ENCODE peak calls at places on chromosomes 16 and 17, in six cellular contexts. One of them, this sample, is unnamed.

GRCh38 chr16:68792465-68793324 is 50.6 kb upstream of the TANGO6 start:
- DNase-seq in activated CD4-positive, alpha-beta T cell treated with anti-CD3 and anti-CD28 coated beads, Interleukin-2, amount 50 U/mL, for 1 hour: no peak
- DNase-seq in iPS-NIHi11: no peak
- DNase-seq in AG04450: no peak
- DNase-seq in NCI-H146: no peak
- DNase-seq in stimulated activated CD4-positive, alpha-beta T cell treated with anti-CD3 and anti-CD28 coated beads, Interleukin-15, amount 100 ng/mL, for 1 hour: no peak
- DNase-seq in this sample: no peak

GRCh38 chr16:1288813-1289479 is 20.5 kb upstream of the UBE2I start:
- DNase-seq in stimulated activated CD4-positive, alpha-beta T cell treated with anti-CD3 and anti-CD28 coated beads, Interleukin-15, amount 100 ng/mL, for 1 hour: no peak
- DNase-seq in activated CD4-positive, alpha-beta T cell treated with anti-CD3 and anti-CD28 coated beads, Interleukin-2, amount 50 U/mL, for 1 hour: no peak
- DNase-seq in AG04450: no peak
- DNase-seq in iPS-NIHi11: peak; percentile 63
- DNase-seq in NCI-H146: peak; percentile 16
- DNase-seq in this sample: no peak

GRCh38 chr16:69087161-69087581 is 18.3 kb upstream of the HAS3 start:
- DNase-seq in AG04450: no peak
- DNase-seq in iPS-NIHi11: no peak
- DNase-seq in stimulated activated CD4-positive, alpha-beta T cell treated with anti-CD3 and anti-CD28 coated beads, Interleukin-15, amount 100 ng/mL, for 1 hour: no peak
- DNase-seq in NCI-H146: no peak
- DNase-seq in activated CD4-positive, alpha-beta T cell treated with anti-CD3 and anti-CD28 coated beads, Interleukin-2, amount 50 U/mL, for 1 hour: no peak
- DNase-seq in this sample: no peak

GRCh38 chr16:10362077-10362863 is 23.6 kb upstream of the ATF7IP2 start:
- DNase-seq in NCI-H146: no peak
- DNase-seq in stimulated activated CD4-positive, alpha-beta T cell treated with anti-CD3 and anti-CD28 coated beads, Interleukin-15, amount 100 ng/mL, for 1 hour: no peak
- DNase-seq in activated CD4-positive, alpha-beta T cell treated with anti-CD3 and anti-CD28 coated beads, Interleukin-2, amount 50 U/mL, for 1 hour: no peak
- DNase-seq in AG04450: no peak
- DNase-seq in iPS-NIHi11: no peak
- DNase-seq in this sample: no peak

GRCh38 chr17:1360975-1361374 is 39.0 kb downstream of the YWHAE start:
- DNase-seq in activated CD4-positive, alpha-beta T cell treated with anti-CD3 and anti-CD28 coated beads, Interleukin-2, amount 50 U/mL, for 1 hour: peak; percentile 8
- DNase-seq in AG04450: no peak
- DNase-seq in NCI-H146: no peak
- DNase-seq in stimulated activated CD4-positive, alpha-beta T cell treated with anti-CD3 and anti-CD28 coated beads, Interleukin-15, amount 100 ng/mL, for 1 hour: no peak
- DNase-seq in iPS-NIHi11: no peak
- DNase-seq in this sample: no peak

GRCh38 chr17:28018439-28019070 is 23.9 kb upstream of the NLK start:
- DNase-seq in iPS-NIHi11: no peak
- DNase-seq in stimulated activated CD4-positive, alpha-beta T cell treated with anti-CD3 and anti-CD28 coated beads, Interleukin-15, amount 100 ng/mL, for 1 hour: no peak
- DNase-seq in NCI-H146: no peak
- DNase-seq in AG04450: no peak
- DNase-seq in activated CD4-positive, alpha-beta T cell treated with anti-CD3 and anti-CD28 coated beads, Interleukin-2, amount 50 U/mL, for 1 hour: no peak
- DNase-seq in this sample: no peak

GRCh38 chr16:89009343-89010209 is 32.6 kb upstream of the CBFA2T3 start:
- DNase-seq in stimulated activated CD4-positive, alpha-beta T cell treated with anti-CD3 and anti-CD28 coated beads, Interleukin-15, amount 100 ng/mL, for 1 hour: no peak
- DNase-seq in NCI-H146: no peak
- DNase-seq in activated CD4-positive, alpha-beta T cell treated with anti-CD3 and anti-CD28 coated beads, Interleukin-2, amount 50 U/mL, for 1 hour: peak; percentile 33
- DNase-seq in iPS-NIHi11: peak; percentile 81
- DNase-seq in AG04450: no peak
- DNase-seq in this sample: no peak

GRCh38 chr17:22470411-22471175 is 778.3 kb downstream of the KCNJ18 start:
- DNase-seq in stimulated activated CD4-positive, alpha-beta T cell treated with anti-CD3 and anti-CD28 coated beads, Interleukin-15, amount 100 ng/mL, for 1 hour: no peak
- DNase-seq in AG04450: no peak
- DNase-seq in iPS-NIHi11: no peak
- DNase-seq in activated CD4-positive, alpha-beta T cell treated with anti-CD3 and anti-CD28 coated beads, Interleukin-2, amount 50 U/mL, for 1 hour: no peak
- DNase-seq in NCI-H146: no peak
- DNase-seq in this sample: no peak

GRCh38 chr17:44362964-44363612 is 565 bp downstream of the FAM171A2 start:
- DNase-seq in activated CD4-positive, alpha-beta T cell treated with anti-CD3 and anti-CD28 coated beads, Interleukin-2, amount 50 U/mL, for 1 hour: no peak
- DNase-seq in stimulated activated CD4-positive, alpha-beta T cell treated with anti-CD3 and anti-CD28 coated beads, Interleukin-15, amount 100 ng/mL, for 1 hour: peak; percentile 11
- DNase-seq in NCI-H146: peak; percentile 69
- DNase-seq in AG04450: no peak
- DNase-seq in iPS-NIHi11: peak; percentile 75
- DNase-seq in this sample: peak; percentile 60

GRCh38 chr16:10994571-10994970 is 50.2 kb downstream of the CLEC16A start:
- DNase-seq in AG04450: no peak
- DNase-seq in iPS-NIHi11: no peak
- DNase-seq in stimulated activated CD4-positive, alpha-beta T cell treated with anti-CD3 and anti-CD28 coated beads, Interleukin-15, amount 100 ng/mL, for 1 hour: no peak
- DNase-seq in NCI-H146: no peak
- DNase-seq in activated CD4-positive, alpha-beta T cell treated with anti-CD3 and anti-CD28 coated beads, Interleukin-2, amount 50 U/mL, for 1 hour: no peak
- DNase-seq in this sample: no peak

GRCh38 chr17:61947367-61948078 is 19.7 kb upstream of the INTS2 start:
- DNase-seq in NCI-H146: no peak
- DNase-seq in iPS-NIHi11: no peak
- DNase-seq in stimulated activated CD4-positive, alpha-beta T cell treated with anti-CD3 and anti-CD28 coated beads, Interleukin-15, amount 100 ng/mL, for 1 hour: no peak
- DNase-seq in AG04450: no peak
- DNase-seq in activated CD4-positive, alpha-beta T cell treated with anti-CD3 and anti-CD28 coated beads, Interleukin-2, amount 50 U/mL, for 1 hour: no peak
- DNase-seq in this sample: no peak

GRCh38 chr17:49357516-49357915 is 4.5 kb downstream of the ZNF652 start:
- DNase-seq in AG04450: no peak
- DNase-seq in activated CD4-positive, alpha-beta T cell treated with anti-CD3 and anti-CD28 coated beads, Interleukin-2, amount 50 U/mL, for 1 hour: no peak
- DNase-seq in NCI-H146: no peak
- DNase-seq in stimulated activated CD4-positive, alpha-beta T cell treated with anti-CD3 and anti-CD28 coated beads, Interleukin-15, amount 100 ng/mL, for 1 hour: no peak
- DNase-seq in iPS-NIHi11: no peak
- DNase-seq in this sample: no peak

GRCh38 chr17:36153887-36154576 is 22.4 kb downstream of the TBC1D3B start:
- DNase-seq in NCI-H146: no peak
- DNase-seq in activated CD4-positive, alpha-beta T cell treated with anti-CD3 and anti-CD28 coated beads, Interleukin-2, amount 50 U/mL, for 1 hour: no peak
- DNase-seq in stimulated activated CD4-positive, alpha-beta T cell treated with anti-CD3 and anti-CD28 coated beads, Interleukin-15, amount 100 ng/mL, for 1 hour: no peak
- DNase-seq in AG04450: no peak
- DNase-seq in iPS-NIHi11: no peak
- DNase-seq in this sample: no peak

GRCh38 chr17:8622191-8622590 is 8.3 kb downstream of the MYH10 start:
- DNase-seq in activated CD4-positive, alpha-beta T cell treated with anti-CD3 and anti-CD28 coated beads, Interleukin-2, amount 50 U/mL, for 1 hour: no peak
- DNase-seq in AG04450: no peak
- DNase-seq in stimulated activated CD4-positive, alpha-beta T cell treated with anti-CD3 and anti-CD28 coated beads, Interleukin-15, amount 100 ng/mL, for 1 hour: no peak
- DNase-seq in NCI-H146: no peak
- DNase-seq in iPS-NIHi11: no peak
- DNase-seq in this sample: no peak

GRCh38 chr17:14303343-14304221 is 2.7 kb downstream of the HS3ST3B1 start:
- DNase-seq in iPS-NIHi11: no peak
- DNase-seq in NCI-H146: no peak
- DNase-seq in activated CD4-positive, alpha-beta T cell treated with anti-CD3 and anti-CD28 coated beads, Interleukin-2, amount 50 U/mL, for 1 hour: peak; percentile 39
- DNase-seq in stimulated activated CD4-positive, alpha-beta T cell treated with anti-CD3 and anti-CD28 coated beads, Interleukin-15, amount 100 ng/mL, for 1 hour: no peak
- DNase-seq in AG04450: no peak
- DNase-seq in this sample: no peak

GRCh38 chr16:81778861-81779539 is at the start of gene PLCG2:
- DNase-seq in activated CD4-positive, alpha-beta T cell treated with anti-CD3 and anti-CD28 coated beads, Interleukin-2, amount 50 U/mL, for 1 hour: peak; percentile 52
- DNase-seq in iPS-NIHi11: peak; percentile 95
- DNase-seq in stimulated activated CD4-positive, alpha-beta T cell treated with anti-CD3 and anti-CD28 coated beads, Interleukin-15, amount 100 ng/mL, for 1 hour: peak; percentile 41
- DNase-seq in AG04450: no peak
- DNase-seq in NCI-H146: peak; percentile 55
- DNase-seq in this sample: peak; percentile 86

GRCh38 chr17:42692489-42692888 is 10.2 kb downstream of the CNTNAP1 start:
- DNase-seq in AG04450: no peak
- DNase-seq in stimulated activated CD4-positive, alpha-beta T cell treated with anti-CD3 and anti-CD28 coated beads, Interleukin-15, amount 100 ng/mL, for 1 hour: no peak
- DNase-seq in activated CD4-positive, alpha-beta T cell treated with anti-CD3 and anti-CD28 coated beads, Interleukin-2, amount 50 U/mL, for 1 hour: no peak
- DNase-seq in iPS-NIHi11: no peak
- DNase-seq in NCI-H146: no peak
- DNase-seq in this sample: no peak

GRCh38 chr17:55273579-55274370 is 9.0 kb downstream of the HLF start:
- DNase-seq in NCI-H146: no peak
- DNase-seq in activated CD4-positive, alpha-beta T cell treated with anti-CD3 and anti-CD28 coated beads, Interleukin-2, amount 50 U/mL, for 1 hour: no peak
- DNase-seq in iPS-NIHi11: no peak
- DNase-seq in stimulated activated CD4-positive, alpha-beta T cell treated with anti-CD3 and anti-CD28 coated beads, Interleukin-15, amount 100 ng/mL, for 1 hour: no peak
- DNase-seq in AG04450: no peak
- DNase-seq in this sample: no peak

GRCh38 chr16:11022002-11022401 is 77.6 kb downstream of the CLEC16A start:
- DNase-seq in stimulated activated CD4-positive, alpha-beta T cell treated with anti-CD3 and anti-CD28 coated beads, Interleukin-15, amount 100 ng/mL, for 1 hour: no peak
- DNase-seq in NCI-H146: no peak
- DNase-seq in iPS-NIHi11: no peak
- DNase-seq in activated CD4-positive, alpha-beta T cell treated with anti-CD3 and anti-CD28 coated beads, Interleukin-2, amount 50 U/mL, for 1 hour: no peak
- DNase-seq in AG04450: no peak
- DNase-seq in this sample: no peak

GRCh38 chr16:58306327-58306726 is 11.5 kb upstream of the PRSS54 start:
- DNase-seq in stimulated activated CD4-positive, alpha-beta T cell treated with anti-CD3 and anti-CD28 coated beads, Interleukin-15, amount 100 ng/mL, for 1 hour: peak; percentile 18
- DNase-seq in AG04450: no peak
- DNase-seq in iPS-NIHi11: no peak
- DNase-seq in activated CD4-positive, alpha-beta T cell treated with anti-CD3 and anti-CD28 coated beads, Interleukin-2, amount 50 U/mL, for 1 hour: peak; percentile 51
- DNase-seq in NCI-H146: no peak
- DNase-seq in this sample: no peak

GRCh38 chr17:78953356-78954350 is 26.1 kb downstream of the LGALS3BP start:
- DNase-seq in stimulated activated CD4-positive, alpha-beta T cell treated with anti-CD3 and anti-CD28 coated beads, Interleukin-15, amount 100 ng/mL, for 1 hour: no peak
- DNase-seq in NCI-H146: no peak
- DNase-seq in AG04450: no peak
- DNase-seq in iPS-NIHi11: peak; percentile 51
- DNase-seq in activated CD4-positive, alpha-beta T cell treated with anti-CD3 and anti-CD28 coated beads, Interleukin-2, amount 50 U/mL, for 1 hour: no peak
- DNase-seq in this sample: no peak

GRCh38 chr17:76498886-76499667 is 2.1 kb downstream of the RHBDF2 start:
- DNase-seq in activated CD4-positive, alpha-beta T cell treated with anti-CD3 and anti-CD28 coated beads, Interleukin-2, amount 50 U/mL, for 1 hour: no peak
- DNase-seq in AG04450: no peak
- DNase-seq in NCI-H146: no peak
- DNase-seq in stimulated activated CD4-positive, alpha-beta T cell treated with anti-CD3 and anti-CD28 coated beads, Interleukin-15, amount 100 ng/mL, for 1 hour: no peak
- DNase-seq in iPS-NIHi11: no peak
- DNase-seq in this sample: no peak

GRCh38 chr16:89210904-89211515 is 6.5 kb upstream of the ZNF778 start:
- DNase-seq in iPS-NIHi11: no peak
- DNase-seq in NCI-H146: no peak
- DNase-seq in stimulated activated CD4-positive, alpha-beta T cell treated with anti-CD3 and anti-CD28 coated beads, Interleukin-15, amount 100 ng/mL, for 1 hour: no peak
- DNase-seq in activated CD4-positive, alpha-beta T cell treated with anti-CD3 and anti-CD28 coated beads, Interleukin-2, amount 50 U/mL, for 1 hour: no peak
- DNase-seq in AG04450: no peak
- DNase-seq in this sample: no peak

GRCh38 chr17:43356999-43357398 is 41.8 kb upstream of the ARL4D start:
- DNase-seq in iPS-NIHi11: peak; percentile 29
- DNase-seq in stimulated activated CD4-positive, alpha-beta T cell treated with anti-CD3 and anti-CD28 coated beads, Interleukin-15, amount 100 ng/mL, for 1 hour: no peak
- DNase-seq in activated CD4-positive, alpha-beta T cell treated with anti-CD3 and anti-CD28 coated beads, Interleukin-2, amount 50 U/mL, for 1 hour: no peak
- DNase-seq in AG04450: peak; percentile 76
- DNase-seq in NCI-H146: no peak
- DNase-seq in this sample: no peak

This sample was measured in HAP-1.